ENCODE peak calls at places on chromosomes 1 and 21, in ten cellular contexts. F is CD8-positive, alpha-beta memory T cell; I is left ventricle myocardium inferior; P is fibroblast of lung; N is osteoblast; X is stomach; U is heart right ventricle; Y is PC-3; S is endothelial cell of umbilical vein; J is transverse colon. T is an unnamed sample. For H3K27me3 and H3K36me3, the result is how much of the 10 kb centered on the place peaks cover.

GRCh38 chr1:30129001-30129408 is 594.4 kb downstream of the MATN1 start:
- DNase-seq in I (no peak), P (no peak), F (no peak), U (no peak), J (no peak), S (no peak), N (no peak), Y (no peak), X (no peak), T (no peak)

GRCh38 chr1:231844986-231845502 is 218.5 kb downstream of the DISC1 start:
- DNase-seq in X (no peak), S (peak), P (peak), I (no peak), U (no peak), F (no peak), Y (peak), J (no peak), N (no peak), T (no peak)

GRCh38 chr1:184890539-184890973 is 83.8 kb downstream of the NIBAN1 start:
- DNase-seq in S (no peak), N (no peak), Y (peak), I (no peak), F (peak), X (no peak), J (no peak), P (peak), U (peak), T (peak)

GRCh38 chr1:221712198-221712684 is 29.6 kb downstream of the DUSP10 start:
- DNase-seq in I (no peak), U (no peak), P (peak), N (peak), X (no peak), F (peak), S (no peak), J (no peak), Y (peak), T (peak)

GRCh38 chr1:219550171-219550570 is 62.7 kb downstream of the ZC3H11B start:
- DNase-seq in J (no peak), I (no peak), F (no peak), N (no peak), U (no peak), X (no peak), S (no peak), Y (no peak), P (no peak), T (no peak)

GRCh38 chr1:236922190-236922589 is 82.1 kb downstream of the MT1HL1 start:
- DNase-seq in I (no peak), J (no peak), P (no peak), U (no peak), N (no peak), X (no peak), S (no peak), Y (no peak), F (no peak), T (no peak)

GRCh38 chr1:119647734-119648619 is at the start of gene ZNF697:
- DNase-seq in U (peak), Y (peak), F (no peak), X (peak), N (peak), I (peak), P (peak), S (peak), J (peak), T (peak)

GRCh38 chr1:16155537-16156410 is at the start of gene EPHA2:
- DNase-seq in N (peak), P (peak), I (peak), U (peak), S (peak), Y (peak), J (peak), F (no peak), X (peak), T (peak)

GRCh38 chr1:56564615-56565014 is 14.7 kb downstream of the PLPP3 start:
- DNase-seq in Y (no peak), J (no peak), I (no peak), X (no peak), P (no peak), F (no peak), U (no peak), N (no peak), S (no peak), T (no peak)

GRCh38 chr1:48677306-48678287 is 99.1 kb downstream of the BEND5 start:
- DNase-seq in U (peak), N (no peak), I (peak), Y (peak), S (peak), F (no peak), P (peak), J (peak), X (peak), T (peak)

GRCh38 chr1:234235373-234235772 is 137.9 kb upstream of the COA6 start:
- DNase-seq in J (no peak), I (no peak), U (no peak), F (no peak), Y (no peak), S (no peak), X (no peak), N (no peak), P (no peak), T (no peak)

GRCh38 chr21:46083271-46084040 is 14.5 kb upstream of the COL6A2 start:
- DNase-seq in S (no peak), P (peak), I (no peak), J (no peak), X (no peak), Y (no peak), F (no peak), U (no peak), N (peak), T (no peak)

GRCh38 chr1:111275079-111275478 is 15.6 kb upstream of the CHIA start:
- DNase-seq in X (no peak), Y (peak), F (no peak), N (peak), I (peak), J (peak), S (no peak), U (peak), P (peak), T (no peak)

GRCh38 chr1:232538224-232538942 is 91.5 kb downstream of the SIPA1L2 start:
- DNase-seq in U (no peak), N (peak), Y (peak), I (no peak), F (no peak), P (peak), X (no peak), J (no peak), S (no peak), T (peak)

GRCh38 chr1:58785424-58786058 is 1.7 kb upstream of the JUN start:
- DNase-seq in I (peak), S (no peak), U (peak), P (peak), X (peak), J (peak), F (peak), N (no peak), Y (peak), T (no peak)

GRCh38 chr1:115702993-115703392 is 61.2 kb downstream of the VANGL1 start:
- DNase-seq in X (no peak), P (no peak), I (no peak), F (no peak), Y (no peak), U (no peak), J (no peak), N (no peak), S (no peak), T (no peak)

GRCh38 chr1:37120279-37120678 is 86.0 kb upstream of the GRIK3 start:
- DNase-seq in U (no peak), Y (no peak), P (no peak), X (no peak), J (no peak), S (no peak), F (no peak), N (no peak), I (no peak), T (no peak)

GRCh38 chr1:150976879-150977694 is 2.5 kb upstream of the CERS2 start:
- DNase-seq in I (peak), N (peak), U (peak), X (peak), F (peak), Y (peak), S (peak), J (peak), P (no peak), T (no peak)

GRCh38 chr1:99963041-99963795 is 6.6 kb upstream of the SLC35A3 start:
- DNase-seq in X (no peak), J (no peak), P (peak), N (peak), S (peak), F (no peak), Y (peak), U (no peak), I (no peak), T (peak)

GRCh38 chr1:178037510-178038253 is 56.2 kb upstream of the RASAL2 start:
- DNase-seq in S (peak), X (peak), P (peak), F (no peak), J (peak), I (peak), Y (peak), U (peak), N (peak), T (peak)

GRCh38 chr1:170556910-170557309 is 24.9 kb downstream of the GORAB start:
- DNase-seq in S (no peak), F (no peak), P (peak), U (no peak), N (no peak), Y (no peak), X (no peak), J (no peak), I (no peak), T (no peak)

GRCh38 chr21:35792569-35792968 is 267.8 kb downstream of the SETD4 start:
- DNase-seq in P (no peak), N (peak), J (no peak), F (no peak), S (no peak), I (no peak), U (no peak), X (no peak), Y (no peak), T (no peak)

GRCh38 chr1:235513495-235514366 is 9.5 kb upstream of the B3GALNT2 start:
- DNase-seq in Y (peak), U (peak), F (peak), S (peak), P (peak), I (no peak), J (no peak), X (no peak), N (no peak), T (peak)

GRCh38 chr1:180228648-180229482 is 1.2 kb upstream of the LHX4 start:
- DNase-seq in I (no peak), U (no peak), F (no peak), P (no peak), X (no peak), J (no peak), Y (no peak), N (peak), S (no peak), T (no peak)

GRCh38 chr1:169731446-169731845 is 2.4 kb downstream of the SELE start:
- DNase-seq in U (no peak), X (no peak), P (no peak), J (no peak), F (no peak), I (no peak), S (no peak), N (no peak), Y (no peak), T (no peak)

GRCh38 chr1:16625497-16626408 is 12.4 kb upstream of the NBPF1 start:
- DNase-seq in F (peak), X (peak), U (no peak), Y (no peak), S (no peak), N (peak), I (peak), J (peak), P (no peak), T (no peak)

GRCh38 chr1:1181938-1182410 is 8.3 kb downstream of the TTLL10 start:
- DNase-seq in J (peak), I (peak), S (no peak), P (no peak), Y (no peak), F (no peak), X (no peak), U (no peak), N (peak), T (no peak)

GRCh38 chr1:33382651-33383415 is 48.1 kb downstream of the PHC2 start:
- DNase-seq in S (no peak), X (no peak), Y (no peak), P (no peak), J (no peak), N (no peak), F (no peak), U (peak), I (no peak), T (no peak)

GRCh38 chr1:183444243-183444642 is 26.1 kb upstream of the NMNAT2 start:
- DNase-seq in N (no peak), S (peak), X (no peak), Y (peak), F (no peak), U (no peak), I (no peak), P (peak), J (no peak), T (peak)

GRCh38 chr1:6521502-6521901 is 30.0 kb upstream of the PLEKHG5 start:
- DNase-seq in F (no peak), J (no peak), X (no peak), P (no peak), N (no peak), Y (peak), S (no peak), U (no peak), I (no peak), T (no peak)

GRCh38 chr1:184912392-184912791 is 61.9 kb downstream of the NIBAN1 start:
- DNase-seq in Y (no peak), X (no peak), F (no peak), N (no peak), J (no peak), S (no peak), I (no peak), U (no peak), P (no peak), T (no peak)

GRCh38 chr21:27475363-27475955 is 508.6 kb upstream of the ADAMTS5 start:
- DNase-seq in U (no peak), F (no peak), I (no peak), J (no peak), N (no peak), P (no peak), S (no peak), X (no peak), Y (no peak), T (no peak)

GRCh38 chr1:209434066-209434465 is 149.4 kb upstream of the CAMK1G start:
- DNase-seq in P (no peak), J (no peak), F (no peak), I (no peak), X (no peak), U (no peak), N (no peak), S (no peak), Y (peak), T (no peak)

GRCh38 chr21:21383126-21383525 is 384.9 kb downstream of the NCAM2 start:
- DNase-seq in X (no peak), S (no peak), J (no peak), I (no peak), U (peak), Y (no peak), F (no peak), P (peak), N (no peak), T (peak)

GRCh38 chr1:219990782-219991510 is 55.4 kb downstream of the EPRS1 start:
- DNase-seq in X (no peak), U (no peak), J (no peak), F (no peak), Y (peak), I (no peak), P (peak), N (no peak), S (peak), T (no peak)

GRCh38 chr21:25867041-25867440 is 132.3 kb downstream of the GABPA start:
- DNase-seq in X (no peak), I (no peak), J (no peak), P (no peak), F (no peak), S (no peak), U (no peak), N (peak), Y (no peak), T (no peak)

GRCh38 chr1:158116768-158117167 is 63.9 kb upstream of the CD1D start:
- DNase-seq in Y (no peak), X (no peak), J (no peak), U (no peak), P (no peak), N (no peak), F (no peak), I (no peak), S (no peak), T (no peak)

GRCh38 chr21:35924714-35925301 is 135.5 kb downstream of the SETD4 start:
- DNase-seq in S (peak), X (no peak), Y (peak), N (no peak), I (no peak), F (no peak), P (peak), U (no peak), J (no peak), T (peak)

GRCh38 chr1:148309940-148310500 is 157.9 kb upstream of the NBPF11 start:
- DNase-seq in F (no peak), I (no peak), U (no peak), Y (no peak), N (no peak), S (no peak), J (no peak), X (no peak), P (no peak), T (no peak)

GRCh38 chr1:148308832-148309458 is 156.9 kb upstream of the NBPF11 start:
- DNase-seq in U (no peak), P (no peak), S (no peak), N (peak), Y (no peak), F (no peak), I (no peak), J (no peak), X (no peak), T (peak)

GRCh38 chr1:148310807-148311206 is 158.7 kb upstream of the NBPF11 start:
- DNase-seq in S (no peak), I (no peak), N (no peak), X (no peak), F (no peak), U (no peak), J (no peak), Y (no peak), P (no peak), T (no peak)

DNA sequence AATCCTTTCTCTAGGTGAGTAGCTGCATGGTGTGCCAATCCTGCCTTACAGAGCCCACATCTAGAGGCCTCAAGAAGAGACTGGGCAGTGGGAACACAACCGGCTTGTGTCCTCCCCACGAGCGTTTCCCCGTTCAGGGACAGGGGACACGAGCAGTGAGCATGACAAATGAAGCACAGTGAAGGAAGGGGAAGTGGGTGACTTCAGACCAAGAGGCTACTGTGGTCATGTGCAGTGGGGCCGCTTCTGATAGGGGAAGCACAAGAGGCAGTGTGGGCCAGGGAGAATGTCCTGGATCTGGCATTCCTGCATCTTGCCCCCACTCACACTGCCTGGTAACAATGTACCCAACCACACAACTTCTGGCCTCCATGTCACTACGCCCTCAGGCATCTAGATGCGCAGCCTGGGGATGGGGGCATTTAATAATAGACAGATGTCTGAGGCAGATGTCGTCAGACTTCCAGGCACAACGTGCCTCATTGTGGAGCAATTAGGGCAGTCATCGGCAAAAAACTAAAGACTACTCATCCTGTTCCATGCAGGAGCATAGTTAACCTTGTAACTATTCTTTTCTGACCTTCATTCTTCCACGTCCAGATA is 155.6 kb upstream of the NBPF11 start:
- DNase-seq in I (no peak), S (no peak), F (no peak), U (no peak), Y (no peak), J (no peak), N (no peak), P (no peak), X (no peak), T (no peak)
- H3K27me3 ChIP-seq in I (half or more), S (half or more), F (half or more), U (half or more), Y (under half), J (half or more), N (half or more), P (under half), X (half or more), T (under half)

GRCh38 chr1:107618539-107618938 is 346.4 kb downstream of the VAV3 start:
- DNase-seq in X (no peak), J (no peak), S (no peak), F (no peak), I (no peak), P (no peak), U (no peak), Y (no peak), N (no peak), T (no peak)

GRCh38 chr1:107620753-107621152 is 344.2 kb downstream of the VAV3 start:
- DNase-seq in N (no peak), Y (no peak), F (no peak), X (no peak), S (no peak), I (no peak), J (no peak), U (no peak), P (no peak), T (no peak)

GRCh38 chr1:107622540-107622939 is 342.4 kb downstream of the VAV3 start:
- DNase-seq in I (no peak), J (no peak), F (no peak), S (no peak), U (no peak), P (no peak), Y (no peak), X (no peak), N (no peak), T (no peak)

GRCh38 chr1:107617921-107618320 is 347.1 kb downstream of the VAV3 start:
- DNase-seq in F (no peak), I (no peak), X (no peak), P (no peak), J (no peak), N (no peak), S (no peak), U (no peak), Y (no peak), T (no peak)

GRCh38 chr1:107617456-107617855 is 347.5 kb downstream of the VAV3 start:
- DNase-seq in X (no peak), F (no peak), I (no peak), U (no peak), Y (no peak), J (no peak), S (no peak), P (no peak), N (no peak), T (no peak)
- H3K36me3 ChIP-seq in X (under half), F (under half), I (under half), U (under half), Y (under half), J (under half), S (under half), P (under half), N (under half), T (under half)

GRCh38 chr1:201501144-201501543 is 5.8 kb downstream of the CSRP1 start:
- DNase-seq in P (peak), U (no peak), Y (no peak), F (no peak), J (no peak), S (peak), X (no peak), N (peak), I (no peak), T (peak)
- H3K27ac ChIP-seq in P (peak), U (peak), Y (no peak), F (no peak), J (peak), S (peak), X (peak), N (peak), I (peak), T (peak)

GRCh38 chr1:24991242-24992037 is 61.4 kb upstream of the RUNX3 start:
- DNase-seq in X (no peak), S (no peak), J (no peak), Y (no peak), N (no peak), F (peak), I (no peak), P (no peak), U (no peak), T (no peak)
- H3K27me3 ChIP-seq in X (under half), S (under half), J (under half), Y (under half), N (under half), F (under half), I (half or more), P (under half), U (under half), T (under half)

DNA sequence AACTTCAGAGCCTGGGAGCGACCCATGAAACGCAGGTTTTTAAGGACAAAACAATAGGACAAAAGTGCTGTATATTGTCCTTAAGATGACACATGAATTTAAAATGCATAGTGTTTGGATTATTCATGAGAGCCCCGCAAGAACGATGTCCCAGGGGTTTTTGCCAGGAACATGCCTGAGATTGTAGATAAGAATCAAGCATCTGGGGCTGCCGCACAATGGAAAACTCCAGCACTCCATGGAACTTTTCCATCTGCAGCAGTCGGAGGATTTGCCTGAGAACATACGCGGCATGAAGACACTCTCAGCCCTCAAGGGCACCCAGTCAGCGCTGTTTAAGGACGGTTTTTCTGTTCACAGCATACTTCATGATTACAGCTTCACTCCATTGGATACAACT is 5.3 kb upstream of the ERG start:
- DNase-seq in N (no peak), F (no peak), J (no peak), P (peak), X (no peak), S (peak), Y (no peak), U (peak), I (no peak), T (peak)
- H3K36me3 ChIP-seq in N (under half), F (under half), J (under half), P (under half), X (under half), S (under half), Y (under half), U (under half), I (under half), T (under half)

GRCh38 chr1:44805311-44806024 is 1.7 kb downstream of the DYNLT4 start:
- DNase-seq in J (no peak), N (peak), S (no peak), X (no peak), P (no peak), U (no peak), Y (no peak), I (peak), F (no peak), T (no peak)
- H3K27ac ChIP-seq in J (peak), N (peak), S (peak), X (peak), P (peak), U (peak), Y (no peak), I (peak), F (no peak), T (no peak)